ENCODE peak calls at places on chromosomes 7 and 10, in five cellular contexts. Y, F, O, G and B are unnamed samples.

GRCh38 chr7:17556247-17556646 is 257.8 kb downstream of the AHR start:
- DNase-seq in Y (peak; percentile 69), F (no peak), O (no peak), G (no peak), B (no peak)

GRCh38 chr10:89793649-89794254 is 92.4 kb downstream of the KIF20B start:
- DNase-seq in Y (peak; percentile 85), F (peak; percentile 78), O (peak; percentile 59), G (peak; percentile 82), B (no peak)

GRCh38 chr7:452791-453455 is 66.7 kb downstream of the PDGFA start:
- DNase-seq in Y (no peak), F (no peak), O (no peak), G (no peak), B (peak; percentile 80)

GRCh38 chr10:28983799-28984198 is 305.1 kb upstream of the LYZL1 start:
- DNase-seq in Y (no peak), F (no peak), O (no peak), G (no peak), B (no peak)

GRCh38 chr10:44752451-44753441 is 158.4 kb upstream of the TMEM72 start:
- DNase-seq in Y (no peak), F (no peak), O (peak; percentile 69), G (no peak), B (no peak)

GRCh38 chr10:49177391-49178355 is 10.5 kb downstream of the TMEM273 start:
- DNase-seq in Y (no peak), F (no peak), O (peak; percentile 62), G (no peak), B (no peak)

GRCh38 chr10:48614481-48615383 is 9.9 kb upstream of the ARHGAP22 start:
- DNase-seq in Y (no peak), F (peak; percentile 52), O (peak; percentile 34), G (no peak), B (no peak)

GRCh38 chr7:105806592-105807266 is 69.7 kb downstream of the ATXN7L1 start:
- DNase-seq in Y (no peak), F (no peak), O (peak; percentile 72), G (no peak), B (no peak)

GRCh38 chr10:132500781-132501415 is 36.7 kb upstream of the INPP5A start:
- DNase-seq in Y (no peak), F (no peak), O (no peak), G (no peak), B (no peak)

GRCh38 chr7:1049006-1049741 is 4.8 kb downstream of the GPR146 start:
- DNase-seq in Y (no peak), F (no peak), O (no peak), G (no peak), B (no peak)

GRCh38 chr7:18429547-18429946 is 66.0 kb upstream of the HDAC9 start:
- DNase-seq in Y (no peak), F (peak; percentile 39), O (peak; percentile 26), G (no peak), B (no peak)

GRCh38 chr10:110355181-110355831 is 50.6 kb upstream of the SMNDC1 start:
- DNase-seq in Y (no peak), F (no peak), O (no peak), G (no peak), B (no peak)

GRCh38 chr10:43140414-43140813 is 2.2 kb downstream of the CSGALNACT2 start:
- DNase-seq in Y (no peak), F (no peak), O (peak; percentile 92), G (no peak), B (no peak)

GRCh38 chr7:20164420-20165145 is 52.6 kb downstream of the MACC1 start:
- DNase-seq in Y (no peak), F (no peak), O (no peak), G (no peak), B (no peak)

GRCh38 chr7:26574476-26574875 is 282.8 kb downstream of the SNX10 start:
- DNase-seq in Y (no peak), F (peak; percentile 59), O (peak; percentile 69), G (no peak), B (no peak)

GRCh38 chr10:47309403-47310089 is 9.5 kb downstream of the GDF10 start:
- DNase-seq in Y (no peak), F (peak; percentile 37), O (no peak), G (peak; percentile 32), B (no peak)

GRCh38 chr7:20895563-20895962 is 108.9 kb upstream of the SP8 start:
- DNase-seq in Y (no peak), F (no peak), O (peak; percentile 91), G (no peak), B (no peak)

GRCh38 chr7:25625316-25625715 is 397.0 kb upstream of the NPVF start:
- DNase-seq in Y (no peak), F (no peak), O (no peak), G (no peak), B (no peak)

GRCh38 chr10:113297226-113297625 is 255.6 kb upstream of the HABP2 start:
- DNase-seq in Y (no peak), F (peak; percentile 48), O (no peak), G (no peak), B (no peak)

GRCh38 chr7:105154084-105154483 is 140.1 kb downstream of the KMT2E start:
- DNase-seq in Y (peak; percentile 45), F (no peak), O (no peak), G (no peak), B (no peak)

GRCh38 chr10:104020020-104020419 is 53.1 kb downstream of the SLK start:
- DNase-seq in Y (no peak), F (no peak), O (no peak), G (no peak), B (no peak)

GRCh38 chr7:146116452-146117219 is at the start of gene CNTNAP2:
- DNase-seq in Y (peak; percentile 74), F (peak; percentile 90), O (no peak), G (peak; percentile 85), B (no peak)

GRCh38 chr10:54797636-54798395 is 3.2 kb downstream of the PCDH15 start:
- DNase-seq in Y (no peak), F (no peak), O (peak; percentile 51), G (no peak), B (no peak)
- H3K4me3 ChIP-seq in Y (no peak overlapping the region), F (no peak overlapping the region), O (no peak overlapping the region), G (no peak overlapping the region), B (no peak overlapping the region)

GRCh38 chr10:97494151-97494550 is 4.1 kb downstream of the MMS19 start:
- DNase-seq in Y (no peak), F (no peak), O (no peak), G (no peak), B (no peak)
- H3K4me1 ChIP-seq in Y (peaks cover 19% of the 10 kb centered on the region), F (peaks cover 9% of the 10 kb centered on the region), O (peaks cover 21% of the 10 kb centered on the region), G (peaks cover 27% of the 10 kb centered on the region), B (peaks cover 53% of the 10 kb centered on the region)

GRCh38 chr10:18606051-18606730 is 45.2 kb downstream of the NSUN6 start:
- DNase-seq in Y (no peak), F (peak; percentile 70), O (no peak), G (no peak), B (no peak)

GRCh38 chr10:18610517-18610916 is 40.9 kb downstream of the NSUN6 start:
- DNase-seq in Y (no peak), F (peak; percentile 58), O (peak; percentile 66), G (peak; percentile 2), B (no peak)

GRCh38 chr10:18607503-18607902 is 43.9 kb downstream of the NSUN6 start:
- DNase-seq in Y (peak; percentile 56), F (peak; percentile 8), O (peak; percentile 67), G (no peak), B (no peak)

GRCh38 chr10:18608581-18608980 is 42.8 kb downstream of the NSUN6 start:
- DNase-seq in Y (no peak), F (no peak), O (peak; percentile 30), G (no peak), B (no peak)

DNA sequence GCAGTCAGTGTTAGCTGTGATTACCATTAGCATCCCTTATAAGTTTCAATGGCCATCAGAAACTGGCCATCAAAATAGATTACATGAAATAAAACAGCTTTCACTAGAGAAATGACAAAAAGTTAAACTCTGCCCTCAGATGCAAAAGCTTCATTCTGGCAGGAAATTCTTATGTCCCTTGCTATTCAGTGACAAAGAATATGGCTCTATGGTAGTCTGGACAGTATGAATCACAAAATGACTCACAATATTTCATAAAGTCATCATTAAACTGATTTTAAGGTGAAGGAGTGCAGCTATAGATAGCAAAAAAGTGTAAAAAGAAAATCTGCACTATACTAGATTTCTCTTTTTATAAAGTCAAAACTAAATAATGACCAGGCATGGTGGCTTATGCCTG is 43.4 kb downstream of the NSUN6 start:
- DNase-seq in Y (no peak), F (no peak), O (peak; percentile 31), G (no peak), B (no peak)
- H3K4me3 ChIP-seq in Y (no peak overlapping the region), F (no peak overlapping the region), O (no peak overlapping the region), G (no peak overlapping the region), B (no peak overlapping the region)

GRCh38 chr10:75544381-75544780 is 113.0 kb downstream of the LRMDA start:
- DNase-seq in Y (peak; percentile 4), F (no peak), O (no peak), G (no peak), B (peak; percentile 28)

GRCh38 chr10:75546004-75546403 is 114.6 kb downstream of the LRMDA start:
- DNase-seq in Y (peak; percentile 3), F (no peak), O (no peak), G (no peak), B (no peak)

GRCh38 chr10:75545333-75545732 is 113.9 kb downstream of the LRMDA start:
- DNase-seq in Y (no peak), F (no peak), O (no peak), G (no peak), B (no peak)

GRCh38 chr10:75542902-75543301 is 111.5 kb downstream of the LRMDA start:
- DNase-seq in Y (peak; percentile 34), F (peak; percentile 21), O (no peak), G (peak; percentile 47), B (peak; percentile 83)

GRCh38 chr10:75544923-75545322 is 113.5 kb downstream of the LRMDA start:
- DNase-seq in Y (no peak), F (no peak), O (no peak), G (no peak), B (no peak)
- H3K4me1 ChIP-seq in Y (peaks cover 8% of the 10 kb centered on the region), F (no peaks in the 10 kb centered on the region), O (no peaks in the 10 kb centered on the region), G (peaks cover 61% of the 10 kb centered on the region), B (peaks cover 7% of the 10 kb centered on the region)